ENCODE peak calls at places on chromosome 19, in six cellular contexts. C is neuronal stem cell, D is IMR-90, M is mesendoderm, B is H1, K is H9. J is an unnamed sample.

GRCh38 chr19:893775-894090 is 449 bp downstream of the RNU6-9 start:
- DNase-seq in M (no peak), K (no peak), D (no peak), C (no peak), B (no peak), J (no peak)

GRCh38 chr19:5053661-5054060 is 84.7 kb downstream of the KDM4B start:
- DNase-seq in M (no peak), B (no peak), C (no peak), K (no peak), D (no peak), J (no peak)

GRCh38 chr19:24073807-24074206 is 13.2 kb upstream of the ZNF254 start:
- DNase-seq in C (no peak), B (no peak), D (no peak), K (no peak), M (no peak), J (no peak)

GRCh38 chr19:35755550-35756371 is 1.1 kb downstream of the HSPB6 start:
- DNase-seq in M (no peak), B (no peak), C (no peak), D (peak; percentile 55), K (peak; percentile 39), J (peak; percentile 46)

GRCh38 chr19:7191946-7192691 is 102.1 kb downstream of the INSR start:
- DNase-seq in K (no peak), C (no peak), D (no peak), M (no peak), B (no peak), J (no peak)

GRCh38 chr19:46503848-46504453 is 8.3 kb upstream of the PNMA8B start:
- DNase-seq in D (no peak), B (no peak), M (peak; percentile 75), C (no peak), K (no peak), J (no peak)

GRCh38 chr19:47582320-47582909 is 9.5 kb upstream of the ZNF541 start:
- DNase-seq in D (peak; percentile 85), B (no peak), M (no peak), K (no peak), C (no peak), J (peak; percentile 78)

GRCh38 chr19:10339380-10339960 is at the start of gene ICAM3:
- DNase-seq in B (no peak), M (no peak), K (peak; percentile 64), D (no peak), C (no peak), J (no peak)

GRCh38 chr19:36013280-36014028 is 559 bp downstream of the ALKBH6 start:
- DNase-seq in K (no peak), C (no peak), B (no peak), M (no peak), D (no peak), J (no peak)

DNA sequence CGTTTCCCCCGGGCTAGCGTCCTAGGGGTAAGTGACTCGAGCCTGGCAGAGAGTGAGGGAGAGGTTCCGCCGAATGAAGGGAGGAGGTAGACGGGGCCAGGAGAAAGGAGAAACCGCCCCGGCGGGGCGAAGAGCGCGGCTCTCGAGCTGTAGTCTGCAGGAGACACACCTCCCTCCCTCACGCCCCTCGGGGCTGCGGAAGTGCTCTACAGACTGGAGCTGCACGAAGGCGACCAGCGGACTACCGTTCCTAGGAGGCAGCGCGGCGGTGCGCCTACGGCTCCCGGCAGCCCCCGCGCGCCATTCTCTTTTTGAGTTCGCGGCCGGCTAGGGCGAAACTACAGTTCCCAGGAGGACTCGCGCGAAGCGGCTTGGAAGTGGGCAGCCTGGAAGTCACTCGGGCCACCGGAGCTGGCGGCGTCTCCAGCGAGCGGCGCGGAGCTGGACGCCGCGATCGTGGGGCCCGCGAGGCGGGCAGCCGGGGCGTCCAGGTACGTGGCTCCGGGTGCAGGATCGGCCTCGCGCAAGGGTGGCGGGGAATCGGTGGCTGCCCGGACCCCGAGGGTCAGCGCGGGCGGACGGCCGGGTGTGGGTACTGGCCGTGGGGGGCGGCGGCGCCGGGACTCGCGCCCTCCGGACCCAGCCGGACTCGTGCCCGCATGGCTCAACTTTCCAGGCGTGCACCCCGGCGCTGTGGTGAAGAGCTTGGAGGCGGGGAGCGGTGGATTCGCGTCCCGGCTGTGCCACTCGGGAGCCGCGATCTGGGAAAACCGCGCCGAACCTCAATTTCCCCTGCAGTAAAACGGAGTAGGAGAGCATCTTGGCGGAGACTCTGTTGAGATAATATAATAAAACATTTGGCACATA is at the start of gene SIPA1L3:
- DNase-seq in D (peak; percentile 94), M (peak; percentile 99), K (peak; percentile 98), B (peak; percentile 91), C (peak; percentile 97), J (peak; percentile 97)
- H2BK120ac ChIP-seq in D (peak within 1 kb of the TSS; percentile 71), M (no peak within 1 kb of the TSS), K (no peak within 1 kb of the TSS), B (no peak within 1 kb of the TSS), C (peak within 1 kb of the TSS; percentile 95), J (peak within 1 kb of the TSS; percentile 80)

GRCh38 chr19:3320853-3321252 is 45.5 kb upstream of the NFIC start:
- DNase-seq in D (no peak), B (no peak), K (no peak), M (no peak), C (no peak), J (no peak)

GRCh38 chr19:3323704-3324103 is 42.7 kb upstream of the NFIC start:
- DNase-seq in C (no peak), B (no peak), D (no peak), M (no peak), K (no peak), J (no peak)

GRCh38 chr19:3321696-3322095 is 44.7 kb upstream of the NFIC start:
- DNase-seq in B (no peak), D (no peak), K (no peak), M (no peak), C (no peak), J (no peak)

GRCh38 chr19:3323026-3323425 is 43.4 kb upstream of the NFIC start:
- DNase-seq in M (no peak), B (no peak), K (no peak), D (no peak), C (no peak), J (no peak)

GRCh38 chr19:3322199-3322978 is 44.0 kb upstream of the NFIC start:
- DNase-seq in D (no peak), B (no peak), C (no peak), M (no peak), K (no peak), J (no peak)
- H3K79me1 ChIP-seq in D (no peaks in the 10 kb centered on the region), B (no peaks in the 10 kb centered on the region), C (peaks cover 10% of the 10 kb centered on the region), M (no peaks in the 10 kb centered on the region), K (no peaks in the 10 kb centered on the region), J (no peaks in the 10 kb centered on the region)

GRCh38 chr19:45423033-45423588 is 606 bp downstream of the ERCC1 start:
- DNase-seq in K (no peak), C (no peak), D (no peak), B (no peak), M (no peak), J (no peak)

GRCh38 chr19:45423589-45424190 is at the start of gene ERCC1:
- DNase-seq in C (peak; percentile 94), B (peak; percentile 98), D (peak; percentile 94), K (peak; percentile 100), M (peak; percentile 99), J (peak; percentile 97)

GRCh38 chr19:45424191-45425058 is 708 bp upstream of the ERCC1 start:
- DNase-seq in C (no peak), B (no peak), K (peak; percentile 86), D (peak; percentile 98), M (peak; percentile 92), J (peak; percentile 99)

DNA sequence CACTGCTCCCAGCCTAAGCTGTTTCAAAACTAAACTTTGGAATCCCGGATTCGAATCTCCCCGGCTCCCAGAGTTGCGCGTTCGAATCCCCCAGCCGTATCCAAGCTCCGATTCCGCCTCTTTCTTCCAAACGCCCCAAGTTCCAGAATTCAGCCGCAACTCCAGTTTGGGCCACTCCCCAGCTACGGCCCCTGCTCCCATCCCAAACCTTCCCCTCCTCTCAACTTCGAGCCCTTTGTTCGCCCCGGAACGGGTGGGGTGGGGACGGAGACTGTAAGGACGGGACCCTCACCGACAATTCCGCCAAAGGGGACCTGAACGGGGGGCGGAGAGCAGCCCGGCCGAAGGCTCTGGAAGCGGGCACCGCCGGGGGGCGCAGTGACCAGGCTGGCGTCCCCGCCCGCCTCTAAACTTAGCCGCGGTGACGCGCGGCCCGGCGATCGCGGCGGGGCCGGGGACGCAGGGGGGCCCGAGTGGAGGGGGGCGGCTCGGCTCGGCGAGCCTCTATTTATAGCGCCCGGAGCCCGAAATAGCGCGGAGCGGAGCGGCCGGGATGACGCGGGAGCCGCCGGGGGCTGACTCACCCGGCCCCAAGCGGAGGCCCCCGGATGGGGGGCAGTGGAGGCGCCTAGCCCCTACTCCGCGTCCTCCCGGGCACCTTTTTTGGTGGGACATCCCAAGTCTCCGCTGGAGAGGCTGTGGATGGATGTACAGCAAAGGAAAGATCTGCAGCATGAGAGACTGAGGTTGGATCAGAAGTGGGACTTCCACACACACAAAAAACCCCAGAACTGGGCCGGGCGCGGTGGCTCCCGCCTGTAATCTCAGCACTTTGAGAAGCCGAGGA is 4.9 kb upstream of the ERCC1 start:
- DNase-seq in B (no peak), D (peak; percentile 59), K (peak; percentile 73), M (peak; percentile 63), C (no peak), J (peak; percentile 90)
- H2BK120ac ChIP-seq in B (no peak overlapping the region), D (peak overlapping the region; percentile 99), K (peak overlapping the region; percentile 2), M (no peak overlapping the region), C (peak overlapping the region; percentile 87), J (peak overlapping the region; percentile 97)

GRCh38 chr19:38662508-38663155 is 15.2 kb downstream of the ACTN4 start:
- DNase-seq in C (no peak), K (no peak), B (no peak), D (no peak), M (no peak), J (no peak)

GRCh38 chr19:38661166-38661565 is 13.7 kb downstream of the ACTN4 start:
- DNase-seq in B (no peak), K (no peak), C (no peak), D (no peak), M (no peak), J (no peak)

GRCh38 chr19:38663156-38663651 is 15.8 kb downstream of the ACTN4 start:
- DNase-seq in B (no peak), C (no peak), K (no peak), D (no peak), M (no peak), J (no peak)

GRCh38 chr19:38660724-38661123 is 13.3 kb downstream of the ACTN4 start:
- DNase-seq in K (no peak), D (no peak), B (no peak), M (no peak), C (no peak), J (no peak)

DNA sequence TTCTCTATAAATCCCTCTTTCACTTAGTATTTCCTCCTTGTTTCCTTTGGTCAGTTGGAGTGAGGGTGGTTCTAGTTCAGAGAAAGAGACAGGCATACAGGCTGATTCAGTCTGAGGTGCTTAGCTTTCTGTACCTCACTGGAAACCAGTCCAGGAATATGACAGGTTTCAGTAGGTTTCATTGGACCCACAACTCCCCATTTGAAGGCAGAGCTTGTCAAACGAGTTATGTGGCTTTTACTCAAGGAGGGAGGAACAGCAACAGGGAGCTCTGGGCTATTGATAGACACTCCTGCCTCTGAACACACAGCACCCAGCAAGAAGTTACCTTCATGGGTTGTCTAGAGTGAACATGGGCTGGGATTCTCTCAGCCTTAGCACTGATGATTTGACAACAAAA is 14.5 kb downstream of the ACTN4 start:
- DNase-seq in D (no peak), K (no peak), B (no peak), C (no peak), M (peak; percentile 68), J (no peak)
- H3K79me1 ChIP-seq in D (peaks cover 5% of the 10 kb centered on the region), K (no peaks in the 10 kb centered on the region), B (peaks cover 30% of the 10 kb centered on the region), C (peaks cover 4% of the 10 kb centered on the region), M (peaks cover 8% of the 10 kb centered on the region), J (no peaks in the 10 kb centered on the region)

J was measured in mesenchymal stem cell.